ENCODE peak calls at places on chromosome 16, in four cellular contexts. V is fibroblast of lung, K is tibial artery, P is GM23248. S is an unnamed sample. For H3K9me3, the result is how much of the 10 kb centered on the place peaks cover.

GRCh38 chr16:3472878-3473595 is 22.3 kb downstream of the C16orf90 start:
- DNase-seq in K (no peak), P (peak), V (peak), S (no peak)

GRCh38 chr16:929227-929669 is 41.5 kb downstream of the LMF1 start:
- DNase-seq in K (no peak), V (no peak), P (no peak), S (no peak)

GRCh38 chr16:28010671-28011070 is 52.8 kb downstream of the GSG1L start:
- DNase-seq in K (no peak), V (no peak), P (peak), S (no peak)

GRCh38 chr16:74931445-74931844 is 53.5 kb downstream of the WDR59 start:
- DNase-seq in K (no peak), V (no peak), P (no peak), S (no peak)

GRCh38 chr16:3580686-3581085 is 3.5 kb upstream of the NLRC3 start:
- DNase-seq in K (no peak), P (peak), V (peak), S (no peak)

GRCh38 chr16:83037884-83038283 is 411.1 kb downstream of the CDH13 start:
- DNase-seq in V (no peak), P (no peak), K (no peak), S (no peak)

GRCh38 chr16:49921791-49922456 is 66.0 kb upstream of the ZNF423 start:
- DNase-seq in P (peak), K (peak), V (peak), S (peak)

GRCh38 chr16:87562201-87562600 is 40.1 kb upstream of the JPH3 start:
- DNase-seq in P (no peak), K (no peak), V (no peak), S (no peak)

GRCh38 chr16:27458196-27458728 is 56.3 kb downstream of the IL21R start:
- DNase-seq in P (no peak), K (no peak), V (no peak), S (no peak)

GRCh38 chr16:16021646-16021987 is 72.2 kb downstream of the ABCC1 start:
- DNase-seq in V (no peak), P (no peak), K (no peak), S (no peak)

GRCh38 chr16:84136331-84137125 is 8.4 kb downstream of the HSDL1 start:
- DNase-seq in V (peak), P (peak), K (no peak), S (no peak)

GRCh38 chr16:27326738-27327585 is 13.2 kb downstream of the IL4R start:
- DNase-seq in V (peak), P (peak), K (peak), S (peak)

GRCh38 chr16:4016648-4017047 is 99.6 kb downstream of the ADCY9 start:
- DNase-seq in P (peak), V (peak), K (no peak), S (peak)

GRCh38 chr16:52316241-52316640 is 230.7 kb downstream of the TOX3 start:
- DNase-seq in P (no peak), V (no peak), K (no peak), S (no peak)

GRCh38 chr16:1486551-1487390 is 2.0 kb downstream of the PTX4 start:
- DNase-seq in K (no peak), V (no peak), P (no peak), S (no peak)

GRCh38 chr16:12016166-12016947 is 39.8 kb downstream of the SNX29 start:
- DNase-seq in P (peak), K (no peak), V (peak), S (peak)

GRCh38 chr16:77993586-77993985 is 28.8 kb upstream of the CLEC3A start:
- DNase-seq in P (peak), V (peak), K (no peak), S (no peak)

GRCh38 chr16:77995843-77996455 is 26.4 kb upstream of the CLEC3A start:
- DNase-seq in V (no peak), P (no peak), K (no peak), S (no peak)

GRCh38 chr16:77998350-77999023 is 23.9 kb upstream of the CLEC3A start:
- DNase-seq in P (no peak), V (no peak), K (no peak), S (no peak)

GRCh38 chr16:77991701-77992100 is 30.6 kb upstream of the CLEC3A start:
- DNase-seq in K (no peak), P (no peak), V (no peak), S (no peak)

DNA sequence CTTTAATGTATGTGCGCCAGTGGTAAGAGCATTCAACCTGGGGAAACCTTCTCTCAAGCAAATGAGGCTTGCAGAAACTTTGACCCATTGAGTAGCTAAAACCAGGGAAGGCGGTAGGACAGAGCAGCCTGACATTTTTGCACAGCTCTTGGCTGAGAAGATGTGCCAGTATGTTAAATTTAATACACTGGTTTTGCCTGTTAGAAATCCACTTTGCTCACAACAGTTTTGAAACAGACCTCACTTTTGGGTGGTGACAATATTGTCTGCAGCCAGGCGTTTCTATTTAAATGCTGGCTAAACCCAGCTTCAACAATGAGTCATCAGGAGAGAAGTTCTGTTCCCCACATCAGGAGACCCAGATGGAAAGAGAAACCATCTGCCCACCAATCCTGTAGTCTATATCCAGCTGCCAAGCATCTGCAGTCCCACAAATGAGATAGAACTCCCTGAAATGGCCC is 29.2 kb upstream of the CLEC3A start:
- DNase-seq in V (peak), P (peak), K (no peak), S (no peak)
- H3K4me3 ChIP-seq in V (no peak), P (peak), K (no peak), S (no peak)

DNA sequence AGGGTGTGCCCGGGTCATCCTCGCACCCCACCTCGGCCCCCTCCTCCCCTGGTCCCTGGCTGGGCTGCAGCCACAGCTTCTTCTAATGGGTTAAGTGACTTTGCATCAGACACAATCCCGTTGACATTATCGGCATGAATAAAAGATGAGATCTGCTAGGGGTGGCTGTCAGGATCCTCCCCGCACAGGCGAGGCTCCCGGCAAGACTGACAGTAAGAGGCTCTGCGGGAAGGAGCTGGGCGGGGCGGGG is 191.1 kb upstream of the GSE1 start:
- DNase-seq in K (no peak), V (no peak), P (no peak), S (no peak)
- H3K9me3 ChIP-seq in K (under half), V (under half), P (under half), S (under half)

DNA sequence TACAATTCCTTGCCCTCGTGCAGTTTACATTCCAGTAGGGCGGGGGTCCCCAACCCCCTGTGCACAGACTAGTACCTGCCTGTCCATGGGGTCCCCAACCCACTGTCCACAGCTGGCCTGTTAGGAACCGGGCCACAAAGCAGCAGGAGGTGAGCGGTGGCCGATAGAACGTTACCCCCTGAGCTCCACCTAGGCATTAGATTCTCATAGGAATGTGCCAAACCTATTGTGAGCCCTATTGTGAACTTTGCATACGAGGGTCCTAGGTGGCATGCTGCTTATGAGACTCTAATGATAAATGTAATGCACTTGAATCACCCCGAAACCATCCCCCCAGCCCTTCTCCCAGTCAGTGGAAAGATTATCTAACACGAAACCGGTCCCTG is 1.5 kb downstream of the REXO5 start:
- DNase-seq in V (no peak), P (no peak), K (no peak), S (no peak)
- H3K4me3 ChIP-seq in V (peak), P (peak), K (no peak), S (peak)

DNA sequence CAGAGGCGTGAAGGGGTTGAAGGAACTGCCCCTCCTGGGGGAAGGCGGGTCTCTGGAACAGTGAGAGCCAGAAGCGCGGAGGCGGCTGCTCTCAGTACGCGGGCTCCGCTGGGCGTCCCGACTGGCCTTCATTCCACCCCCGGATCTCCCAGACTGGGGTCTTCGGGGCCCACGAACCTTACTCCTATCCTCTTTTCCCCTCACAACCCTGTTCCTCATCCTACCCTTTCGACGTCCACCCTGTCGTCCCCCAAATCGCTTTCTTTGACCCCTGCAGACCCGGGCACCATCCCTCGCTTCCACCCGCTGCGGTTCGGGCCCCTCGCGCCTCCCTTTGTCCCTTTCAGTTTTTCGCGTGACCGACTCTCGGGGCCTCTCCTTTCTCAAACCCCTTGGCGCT is 2114.6 kb downstream of the TP53TG3F start:
- DNase-seq in K (no peak), P (no peak), V (no peak), S (no peak)
- H3K9me3 ChIP-seq in K (under half), P (under half), V (under half), S (under half)

GRCh38 chr16:46883690-46884512 is at the start of gene GPT2:
- DNase-seq in P (peak), K (peak), V (peak), S (peak)

GRCh38 chr16:46883353-46883689 is 841 bp upstream of the GPT2 start:
- DNase-seq in P (no peak), K (no peak), V (no peak), S (no peak)

GRCh38 chr16:46882304-46882939 is 1.7 kb upstream of the GPT2 start:
- DNase-seq in K (no peak), P (no peak), V (no peak), S (no peak)

GRCh38 chr16:46884513-46885293 is 541 bp downstream of the GPT2 start:
- DNase-seq in K (no peak), P (peak), V (peak), S (peak)

GRCh38 chr16:46882940-46883307 is 1.2 kb upstream of the GPT2 start:
- DNase-seq in V (no peak), P (no peak), K (no peak), S (no peak)
- H3K4me3 ChIP-seq in V (no peak), P (no peak), K (no peak), S (no peak)

GRCh38 chr16:10867199-10867598 is 9.8 kb upstream of the CIITA start:
- DNase-seq in K (no peak), P (no peak), V (no peak), S (no peak)

GRCh38 chr16:10870137-10870776 is 6.7 kb upstream of the CIITA start:
- DNase-seq in K (no peak), V (no peak), P (peak), S (no peak)

GRCh38 chr16:10868089-10868488 is 8.9 kb upstream of the CIITA start:
- DNase-seq in K (no peak), V (no peak), P (no peak), S (no peak)

GRCh38 chr16:10870808-10871156 is 6.2 kb upstream of the CIITA start:
- DNase-seq in V (no peak), P (no peak), K (no peak), S (no peak)

GRCh38 chr16:10868562-10869469 is 8.2 kb upstream of the CIITA start:
- DNase-seq in V (no peak), P (no peak), K (peak), S (no peak)
- H3K9me3 ChIP-seq in V (under half), P (under half), K (under half), S (under half)

DNA sequence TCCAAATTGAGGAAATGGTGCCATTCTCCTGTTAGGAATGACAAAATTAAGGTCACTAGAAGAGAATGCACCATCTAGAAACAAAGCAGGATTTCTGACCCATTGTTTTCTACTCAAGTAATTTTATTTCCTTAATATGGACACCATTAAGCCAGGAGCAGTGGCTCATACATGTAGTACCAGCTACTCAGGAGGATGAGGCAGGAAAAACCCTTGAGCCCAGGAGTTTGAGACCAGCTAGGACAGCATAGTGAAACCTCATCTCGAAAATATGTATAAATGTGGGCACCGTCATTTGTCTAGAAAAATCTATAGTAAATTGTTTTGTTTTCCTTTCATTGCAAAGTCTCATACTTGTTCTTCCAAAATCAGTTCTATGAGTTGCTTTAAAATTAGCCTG is 9.1 kb upstream of the AP1G1 start:
- DNase-seq in K (no peak), P (no peak), V (no peak), S (no peak)
- H3K4me3 ChIP-seq in K (peak), P (peak), V (peak), S (no peak)

GRCh38 chr16:10675861-10676260 is 18.9 kb downstream of the TEKT5 start:
- DNase-seq in K (no peak), P (no peak), V (no peak), S (no peak)
- H3K9me3 ChIP-seq in K (under half), P (under half), V (under half), S (under half)

GRCh38 chr16:85334718-85335583 is 222.7 kb upstream of the CIBAR2 start:
- DNase-seq in P (no peak), K (no peak), V (peak), S (peak)
- H3K4me3 ChIP-seq in P (no peak), K (no peak), V (no peak), S (no peak)

GRCh38 chr16:5422047-5422446 is 324.5 kb upstream of the EEF2KMT start:
- DNase-seq in P (no peak), K (no peak), V (no peak), S (no peak)
- H3K9me3 ChIP-seq in P (under half), K (under half), V (under half), S (under half)